ENCODE peak calls at places on chromosomes 3 and 15, in five cellular contexts. S, O, Q, D and X are unnamed samples.

GRCh38 chr3:33083958-33084357 is 13.0 kb downstream of the GLB1 start:
- DNase-seq in S (no peak), O (no peak), Q (no peak), D (no peak), X (no peak)

GRCh38 chr3:81864273-81864672 is 102.8 kb upstream of the GBE1 start:
- DNase-seq in S (no peak), O (no peak), Q (no peak), D (no peak), X (no peak)

GRCh38 chr3:16071246-16071645 is 103.2 kb upstream of the GALNT15 start:
- DNase-seq in S (no peak), O (no peak), Q (no peak), D (no peak), X (no peak)

GRCh38 chr3:156491192-156491591 is 63.7 kb downstream of the SSR3 start:
- DNase-seq in S (no peak), O (no peak), Q (no peak), D (no peak), X (no peak)

GRCh38 chr3:45060165-45060897 is 34.2 kb downstream of the CLEC3B start:
- DNase-seq in S (no peak), O (no peak), Q (no peak), D (no peak), X (no peak)

GRCh38 chr3:101248786-101249185 is 71.6 kb downstream of the IMPG2 start:
- DNase-seq in S (no peak), O (no peak), Q (no peak), D (no peak), X (no peak)

GRCh38 chr3:138824114-138824506 is 10.6 kb downstream of the PIK3CB start:
- DNase-seq in S (no peak), O (no peak), Q (no peak), D (no peak), X (no peak)

GRCh38 chr15:37028609-37029287 is 71.6 kb downstream of the MEIS2 start:
- DNase-seq in S (no peak), O (no peak), Q (peak; percentile 89), D (peak; percentile 95), X (peak; percentile 83)

GRCh38 chr3:109023656-109024254 is 70.1 kb upstream of the GUCA1C start:
- DNase-seq in S (peak; percentile 19), O (no peak), Q (peak; percentile 44), D (peak; percentile 56), X (peak; percentile 64)

GRCh38 chr3:62703423-62704167 is 171.6 kb downstream of the CADPS start:
- DNase-seq in S (no peak), O (no peak), Q (no peak), D (peak; percentile 34), X (no peak)

GRCh38 chr3:134600166-134600670 is 50.6 kb downstream of the KY start:
- DNase-seq in S (no peak), O (no peak), Q (no peak), D (peak; percentile 56), X (peak; percentile 33)

GRCh38 chr3:133695772-133696171 is 34.0 kb upstream of the TOPBP1 start:
- DNase-seq in S (no peak), O (no peak), Q (no peak), D (no peak), X (no peak)

GRCh38 chr15:35886765-35887164 is 340.8 kb upstream of the DPH6 start:
- DNase-seq in S (no peak), O (no peak), Q (peak; percentile 58), D (peak; percentile 13), X (peak; percentile 49)

GRCh38 chr15:70269991-70270751 is 172.5 kb upstream of the TLE3 start:
- DNase-seq in S (no peak), O (no peak), Q (peak; percentile 52), D (peak; percentile 34), X (peak; percentile 75)

DNA sequence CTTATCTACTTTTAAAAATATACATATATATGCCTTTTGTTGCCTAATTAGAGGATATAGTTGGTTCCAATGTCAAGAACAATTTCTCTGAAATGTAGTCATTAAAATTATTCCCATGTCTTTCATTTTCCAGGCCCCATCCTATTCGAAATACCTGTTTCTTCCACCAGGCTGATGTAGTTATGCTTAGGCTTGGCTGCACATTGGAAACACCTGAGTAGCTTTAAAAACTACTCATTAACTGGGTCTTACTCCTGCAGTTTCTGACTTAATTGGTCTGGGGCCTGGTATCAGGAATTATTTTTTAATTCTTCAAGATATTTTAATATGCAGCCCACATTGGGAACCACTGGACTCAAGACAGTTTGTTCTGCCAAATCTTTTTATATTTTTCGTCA is 53.7 kb downstream of the TGFBR2 start:
- DNase-seq in S (no peak), O (no peak), Q (no peak), D (no peak), X (no peak)
- TF ChIP-seq CTCF in S (no peak), O (no peak), Q (no peak), D (no peak), X (peak; percentile 1)

GRCh38 chr3:177351195-177351594 is 153.9 kb upstream of the TBL1XR1 start:
- DNase-seq in S (no peak), O (no peak), Q (no peak), D (no peak), X (no peak)
- H3K4me3 ChIP-seq in S (no peak overlapping the region), O (no peak overlapping the region), Q (no peak overlapping the region), D (no peak overlapping the region), X (no peak overlapping the region)

GRCh38 chr3:3178498-3179328 is 778 bp downstream of the CRBN start:
- DNase-seq in S (no peak), O (no peak), Q (no peak), D (no peak), X (no peak)

GRCh38 chr3:3177861-3178497 is 1.5 kb downstream of the CRBN start:
- DNase-seq in S (no peak), O (no peak), Q (peak; percentile 30), D (no peak), X (peak; percentile 12)

GRCh38 chr3:3179407-3180094 is at the start of gene CRBN:
- DNase-seq in S (peak; percentile 41), O (no peak), Q (peak; percentile 74), D (peak; percentile 79), X (peak; percentile 84)

GRCh38 chr3:3184876-3185275 is 5.4 kb upstream of the CRBN start:
- DNase-seq in S (no peak), O (no peak), Q (no peak), D (no peak), X (no peak)

GRCh38 chr3:3180421-3180820 is 930 bp upstream of the CRBN start:
- DNase-seq in S (no peak), O (no peak), Q (peak; percentile 3), D (no peak), X (no peak)
- TF ChIP-seq CTCF in S (no peak), O (no peak), Q (no peak), D (no peak), X (no peak)

GRCh38 chr3:184583345-184584000 is 21.9 kb downstream of the EPHB3 start:
- DNase-seq in S (no peak), O (no peak), Q (no peak), D (no peak), X (no peak)
- H3K4me3 ChIP-seq in S (no peak overlapping the region), O (no peak overlapping the region), Q (peak overlapping the region; percentile 58), D (peak overlapping the region; percentile 57), X (peak overlapping the region; percentile 11)

DNA sequence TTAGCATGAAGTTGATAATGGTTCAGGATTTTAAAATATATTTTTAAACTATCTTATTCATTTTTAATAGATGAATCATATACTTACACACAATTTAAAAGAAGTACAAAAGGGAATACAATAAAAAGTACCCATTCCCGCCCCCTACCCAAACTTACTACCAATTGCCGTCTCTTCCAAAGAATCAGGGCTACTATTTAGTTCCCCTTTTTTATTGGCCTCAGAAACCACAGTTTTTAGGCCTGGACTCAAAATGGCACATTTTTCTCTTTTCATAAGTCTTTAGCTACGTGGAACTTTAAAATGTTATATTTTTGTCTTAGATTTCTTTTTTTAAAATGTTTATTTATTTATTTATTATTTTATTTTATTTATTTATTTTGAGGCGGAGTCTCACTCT is 18.0 kb downstream of the LRRK1 start:
- DNase-seq in S (no peak), O (no peak), Q (no peak), D (no peak), X (no peak)
- TF ChIP-seq CTCF in S (no peak), O (no peak), Q (no peak), D (no peak), X (no peak)

DNA sequence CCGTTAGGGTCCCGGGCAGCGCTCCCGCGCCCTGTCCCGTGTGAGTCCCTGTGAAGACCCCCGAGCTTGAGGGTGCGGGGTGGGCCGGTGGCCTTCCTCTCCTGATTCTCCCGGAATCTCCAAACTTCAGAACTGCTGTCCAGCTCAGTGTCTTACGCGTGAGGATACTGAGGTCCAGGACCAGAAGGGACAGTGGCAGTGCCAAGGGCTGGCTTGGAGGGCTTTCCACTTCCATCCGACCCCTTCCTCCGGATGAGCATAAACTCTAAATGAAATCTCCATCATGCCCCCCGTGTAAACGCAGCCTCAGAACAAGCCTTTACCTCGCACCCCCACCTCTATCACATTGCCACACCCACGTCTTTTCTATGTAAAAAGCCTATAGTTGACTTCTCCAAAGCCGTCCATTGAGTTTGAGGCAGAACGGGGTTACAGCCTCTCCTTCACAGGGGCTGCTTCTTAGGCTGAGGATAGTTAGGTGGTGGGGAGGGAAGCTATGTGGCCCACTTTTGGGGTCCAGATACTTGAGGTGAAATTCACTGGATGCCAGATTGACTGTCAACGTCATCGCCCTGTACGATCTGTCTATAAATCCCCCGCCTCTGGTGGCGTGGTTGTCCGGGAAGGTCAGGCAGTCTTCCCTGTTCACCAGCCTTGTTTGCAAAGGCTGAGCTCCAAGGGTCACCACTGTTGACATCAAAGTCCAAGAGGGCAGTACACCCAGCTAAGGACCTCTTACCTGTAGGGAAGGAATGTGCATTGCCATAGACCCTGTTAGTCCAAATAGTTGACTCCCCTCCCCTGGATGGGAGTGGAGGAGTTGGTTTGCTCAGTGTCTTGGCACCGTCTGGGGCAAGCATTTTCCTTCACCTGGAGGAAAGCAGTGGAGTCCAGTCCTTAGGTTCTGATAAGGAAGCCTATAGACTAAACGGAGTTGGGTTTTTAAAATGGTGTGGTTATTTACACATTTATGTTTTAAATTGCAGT is 1.2 kb downstream of the EDEM1 start:
- DNase-seq in S (no peak), O (no peak), Q (peak; percentile 30), D (peak; percentile 32), X (peak; percentile 37)
- H3K4me3 ChIP-seq in S (peak overlapping the region; percentile 88), O (peak overlapping the region; percentile 81), Q (peak overlapping the region; percentile 92), D (peak overlapping the region; percentile 89), X (peak overlapping the region; percentile 72)

GRCh38 chr15:62068071-62068786 is 1.5 kb downstream of the C2CD4A start:
- DNase-seq in S (no peak), O (no peak), Q (peak; percentile 36), D (peak; percentile 36), X (peak; percentile 60)
- TF ChIP-seq CTCF in S (no peak), O (peak; percentile 30), Q (no peak), D (no peak), X (no peak)

GRCh38 chr3:13294442-13295351 is 125.4 kb downstream of the NUP210 start:
- DNase-seq in S (no peak), O (no peak), Q (no peak), D (no peak), X (no peak)
- H3K4me3 ChIP-seq in S (no peak overlapping the region), O (no peak overlapping the region), Q (no peak overlapping the region), D (no peak overlapping the region), X (no peak overlapping the region)